ENCODE peak calls at places on chromosome 12, in six cellular contexts. B is cardiac muscle cell, A is bronchial epithelial cell, O is fibroblast of lung, K is BE2C, H is astrocyte of the spinal cord. L is an unnamed sample.

GRCh38 chr12:114673169-114673833 is 10.7 kb downstream of the TBX3 start:
- DNase-seq in K (peak; percentile 89), O (peak; percentile 98), H (peak; percentile 89), B (peak; percentile 85), A (no peak), L (no peak)

GRCh38 chr12:29707846-29708245 is 75.9 kb downstream of the TMTC1 start:
- DNase-seq in K (no peak), A (no peak), O (no peak), H (no peak), B (peak; percentile 69), L (no peak)

GRCh38 chr12:76623929-76624328 is 64.4 kb upstream of the OSBPL8 start:
- DNase-seq in K (no peak), H (peak; percentile 32), O (peak; percentile 54), B (peak; percentile 23), A (peak; percentile 83), L (no peak)

GRCh38 chr12:18171571-18171970 is 81.6 kb upstream of the RERGL start:
- DNase-seq in O (peak; percentile 63), K (no peak), B (peak; percentile 27), H (peak; percentile 50), A (peak; percentile 54), L (no peak)

GRCh38 chr12:112906712-112907414 is at the start of gene OAS1:
- DNase-seq in H (peak; percentile 40), A (peak; percentile 52), B (peak; percentile 78), O (peak; percentile 20), K (peak; percentile 48), L (no peak)

GRCh38 chr12:50603817-50604639 is 99.2 kb downstream of the DIP2B start:
- DNase-seq in H (peak; percentile 80), A (no peak), O (peak; percentile 95), B (peak; percentile 96), K (no peak), L (no peak)

GRCh38 chr12:10140001-10140400 is 10.0 kb upstream of the CLEC7A start:
- DNase-seq in B (peak; percentile 65), K (no peak), O (peak; percentile 77), H (peak; percentile 71), A (peak; percentile 61), L (peak; percentile 34)

GRCh38 chr12:115963030-115963480 is 314.4 kb downstream of the MED13L start:
- DNase-seq in H (peak; percentile 74), B (peak; percentile 38), A (peak; percentile 13), O (peak; percentile 62), K (no peak), L (no peak)

GRCh38 chr12:54024581-54024980 is 3.7 kb upstream of the HOXC6 start:
- DNase-seq in K (no peak), H (no peak), A (no peak), B (no peak), O (no peak), L (peak; percentile 7)

GRCh38 chr12:69851976-69852375 is 26.9 kb downstream of the MYRFL start:
- DNase-seq in B (peak; percentile 79), A (no peak), H (peak; percentile 50), K (no peak), O (peak; percentile 5), L (no peak)

GRCh38 chr12:10220398-10221077 is 7.9 kb downstream of the GABARAPL1 start:
- DNase-seq in K (no peak), A (peak; percentile 58), O (peak; percentile 84), H (peak; percentile 33), B (peak; percentile 93), L (no peak)

GRCh38 chr12:92408072-92408900 is 262.6 kb upstream of the BTG1 start:
- DNase-seq in K (peak; percentile 70), O (peak; percentile 49), H (no peak), A (peak; percentile 47), B (peak; percentile 53), L (peak; percentile 15)

GRCh38 chr12:85057370-85057963 is 21.3 kb downstream of the LRRIQ1 start:
- DNase-seq in B (peak; percentile 67), K (peak; percentile 57), O (peak; percentile 62), A (peak; percentile 59), H (peak; percentile 55), L (peak; percentile 57)

GRCh38 chr12:13444076-13444475 is 247.6 kb downstream of the EMP1 start:
- DNase-seq in A (no peak), O (no peak), K (no peak), H (no peak), B (peak; percentile 4), L (no peak)

GRCh38 chr12:110224379-110225304 is 56.4 kb upstream of the ATP2A2 start:
- DNase-seq in K (peak; percentile 39), B (peak; percentile 91), A (peak; percentile 89), H (peak; percentile 88), O (peak; percentile 93), L (no peak)

GRCh38 chr12:111446631-111447570 is 41.2 kb downstream of the SH2B3 start:
- DNase-seq in K (no peak), O (no peak), A (no peak), H (no peak), B (no peak), L (no peak)

DNA sequence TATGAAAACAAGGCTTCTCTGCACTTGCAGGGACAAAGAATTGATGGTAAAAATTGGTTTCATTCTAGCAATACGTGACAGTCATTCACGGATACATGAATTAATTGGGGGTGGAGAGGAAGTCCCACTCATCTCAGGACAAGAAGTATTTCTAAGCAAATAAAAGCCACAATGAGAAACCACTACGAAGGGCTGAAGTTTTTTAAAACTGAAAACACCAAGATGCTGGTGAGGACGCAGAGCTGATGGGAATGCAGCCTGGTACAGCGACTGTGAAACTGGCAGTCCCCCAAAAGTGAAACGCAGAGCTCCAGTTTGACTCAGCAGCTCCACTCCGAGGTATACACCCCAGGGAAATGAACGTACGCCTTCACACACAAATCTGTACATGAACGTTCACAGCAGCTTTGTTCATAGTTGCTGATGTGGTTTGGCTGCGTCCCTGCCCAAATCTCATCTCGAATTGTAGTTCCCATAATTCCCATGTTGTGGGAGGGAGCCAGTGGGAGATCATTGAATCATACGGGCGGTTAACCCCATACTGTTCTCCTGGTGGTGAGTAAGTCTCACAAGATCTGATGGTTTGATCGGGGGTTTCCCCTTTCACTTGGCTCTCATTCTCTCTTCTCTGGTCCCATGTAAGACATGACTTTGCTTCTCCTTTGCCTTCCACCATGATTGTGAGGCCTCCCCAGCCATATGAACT is 89.0 kb downstream of the SCARB1 start:
- DNase-seq in K (peak; percentile 40), O (peak; percentile 86), A (peak; percentile 28), B (peak; percentile 97), H (peak; percentile 99), L (no peak)
- TF ChIP-seq CTCF in K (peak; percentile 19), O (peak; percentile 14), A (no peak), B (no peak), H (peak; percentile 7), L (no peak)

GRCh38 chr12:23504641-23505399 is 444.6 kb downstream of the SOX5 start:
- DNase-seq in H (no peak), O (no peak), A (no peak), B (no peak), K (no peak), L (no peak)

GRCh38 chr12:23504043-23504442 is 445.4 kb downstream of the SOX5 start:
- DNase-seq in K (no peak), O (no peak), B (no peak), H (no peak), A (no peak), L (no peak)

GRCh38 chr12:23502259-23502658 is 447.2 kb downstream of the SOX5 start:
- DNase-seq in K (no peak), B (no peak), O (no peak), H (no peak), A (no peak), L (no peak)

DNA sequence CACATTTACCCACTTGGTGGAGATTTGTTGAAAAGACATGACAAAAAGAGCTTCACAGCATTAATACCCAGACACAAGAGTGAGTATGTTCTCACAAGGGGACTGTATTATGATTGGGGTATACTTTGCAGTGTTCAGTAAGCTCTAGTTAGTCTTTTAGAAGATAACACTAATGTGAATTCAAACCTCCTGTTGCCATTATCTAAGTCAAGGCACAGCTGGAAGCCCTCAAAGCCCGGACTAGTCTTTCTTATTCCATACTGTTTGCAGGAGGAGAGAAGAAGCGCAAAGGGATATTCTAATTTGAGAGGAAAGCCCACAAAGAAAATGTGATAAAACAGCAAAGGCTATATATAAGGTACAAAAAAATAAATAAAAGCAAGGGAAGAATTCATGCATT is 445.9 kb downstream of the SOX5 start:
- DNase-seq in K (no peak), O (no peak), A (no peak), H (no peak), B (no peak), L (no peak)
- TF ChIP-seq CTCF in K (no peak), O (no peak), A (no peak), H (no peak), B (no peak), L (no peak)

DNA sequence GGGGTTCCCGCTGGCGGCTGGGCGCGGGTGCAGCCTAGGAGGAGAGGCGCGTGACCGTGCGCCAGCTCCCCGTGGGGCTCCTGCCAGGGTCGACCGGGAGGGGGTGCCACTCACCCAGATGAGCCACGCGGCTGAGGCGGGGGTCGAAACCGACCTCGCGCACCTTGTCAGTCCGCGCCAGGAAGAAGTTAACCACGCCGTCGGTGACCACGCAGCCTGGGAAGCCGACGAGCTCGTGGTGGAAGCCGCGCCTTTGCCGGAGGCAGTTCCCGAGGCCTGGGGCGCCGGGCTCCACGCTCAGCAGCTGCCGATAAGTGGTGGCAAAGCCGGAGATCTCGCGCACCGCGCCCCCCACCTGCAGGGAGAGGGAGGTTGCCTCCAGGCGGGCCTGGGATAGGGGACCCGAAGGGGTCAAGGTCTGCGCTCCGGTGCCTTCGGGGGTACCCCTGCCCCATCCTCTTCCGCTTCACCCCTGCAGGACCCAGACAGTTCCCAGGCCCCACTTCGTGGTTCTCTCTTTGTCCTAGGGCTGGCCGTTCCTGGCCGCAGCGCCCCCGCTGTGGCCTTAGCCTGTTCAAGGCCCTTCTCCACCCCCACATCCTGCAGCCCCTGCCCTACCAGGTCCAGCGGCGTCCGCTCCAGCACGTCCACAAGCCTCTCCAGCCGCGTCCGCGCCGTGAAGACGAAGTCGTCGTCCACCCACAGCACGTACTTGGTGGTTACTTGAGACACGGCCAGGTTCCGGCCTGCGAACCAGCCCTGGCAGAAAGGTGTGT is 5.3 kb downstream of the B4GALNT1 start:
- DNase-seq in B (no peak), O (no peak), A (no peak), K (no peak), H (no peak), L (peak; percentile 42)
- TF ChIP-seq CTCF in B (peak; percentile 12), O (no peak), A (peak; percentile 5), K (no peak), H (peak; percentile 15), L (no peak)

GRCh38 chr12:117045998-117046374 is 53.2 kb downstream of the TESC start:
- DNase-seq in H (no peak), O (no peak), A (no peak), B (no peak), K (peak; percentile 66), L (peak; percentile 33)
- TF ChIP-seq CTCF in H (no peak), O (no peak), A (no peak), B (no peak), K (peak; percentile 48), L (peak; percentile 15)

DNA sequence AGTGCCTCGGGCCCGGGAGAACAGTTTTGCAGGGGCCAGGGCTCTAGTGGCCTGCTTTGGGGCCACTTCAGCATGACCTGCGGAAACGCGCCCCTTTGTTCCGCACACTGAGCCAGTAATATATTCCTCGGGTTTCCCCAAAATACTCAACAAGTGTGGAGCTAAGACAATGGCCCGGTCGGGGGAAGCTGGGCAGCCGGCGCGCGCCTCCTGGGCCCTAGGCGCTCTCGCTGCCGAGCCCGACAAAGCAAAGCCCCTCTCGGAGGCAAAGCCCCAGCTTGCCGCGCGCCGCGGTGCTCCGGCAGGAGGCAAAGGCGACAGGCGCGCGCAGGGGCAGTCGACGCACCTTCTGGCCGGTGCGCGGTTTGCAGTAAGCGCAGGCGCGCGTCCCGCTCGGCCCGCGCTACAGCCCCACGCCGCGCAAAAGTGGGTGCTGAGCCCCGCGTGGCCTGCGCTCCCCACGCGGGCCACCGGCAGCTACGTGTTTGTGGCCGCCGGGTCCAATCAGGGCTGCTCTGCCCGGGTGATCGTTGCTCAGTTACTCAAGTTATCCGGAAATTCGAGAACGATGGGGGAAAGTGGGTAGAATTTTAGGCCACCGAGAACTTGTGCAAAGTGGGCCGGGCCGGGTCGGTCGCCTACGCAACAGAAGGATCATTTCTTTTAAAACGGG is 3.2 kb downstream of the RFX4 start:
- DNase-seq in B (no peak), O (no peak), A (no peak), H (no peak), K (no peak), L (peak; percentile 71)
- TF ChIP-seq CTCF in B (no peak), O (no peak), A (no peak), H (no peak), K (no peak), L (no peak)